ENCODE peak calls at places on chromosomes 16 and 17, in five cellular contexts. U, T, E, K and Q are unnamed samples.
A peak's percentile ranks its signal among the peaks of the same experiment; 100 is the strongest.

GRCh38 chr17:32445075-32445427 is 741 bp downstream of the PSMD11 start:
- DNase-seq in K (no peak), U (peak; percentile 6), T (no peak), E (no peak), Q (no peak)

GRCh38 chr17:42720996-42721583 is 23.8 kb downstream of the EZH1 start:
- DNase-seq in T (peak; percentile 5), K (peak; percentile 46), E (peak; percentile 1), U (no peak), Q (peak; percentile 84)

GRCh38 chr17:63171428-63172205 is 205.6 kb downstream of the TANC2 start:
- DNase-seq in T (no peak), K (no peak), E (no peak), U (no peak), Q (no peak)

GRCh38 chr16:24504467-24505345 is 34.7 kb upstream of the RBBP6 start:
- DNase-seq in K (peak; percentile 8), E (no peak), T (peak; percentile 31), U (peak; percentile 24), Q (peak; percentile 47)

GRCh38 chr16:21167929-21168602 is 9.6 kb downstream of the LDAF1 start:
- DNase-seq in K (no peak), U (no peak), T (no peak), E (no peak), Q (no peak)

GRCh38 chr16:24409045-24409444 is 130.3 kb upstream of the RBBP6 start:
- DNase-seq in K (no peak), T (no peak), U (no peak), E (no peak), Q (no peak)

GRCh38 chr16:11327277-11328171 is 17.7 kb upstream of the RMI2 start:
- DNase-seq in K (no peak), U (no peak), T (no peak), E (no peak), Q (no peak)

GRCh38 chr16:66681676-66682075 is 14.9 kb downstream of the CMTM4 start:
- DNase-seq in E (no peak), U (no peak), K (no peak), T (no peak), Q (no peak)

GRCh38 chr16:8961811-8962390 is 1.8 kb downstream of the USP7 start:
- DNase-seq in T (no peak), U (no peak), E (no peak), K (no peak), Q (no peak)

GRCh38 chr16:85296859-85297698 is 184.8 kb upstream of the CIBAR2 start:
- DNase-seq in T (peak; percentile 56), E (no peak), U (peak; percentile 46), K (no peak), Q (peak; percentile 40)

GRCh38 chr17:73342549-73343167 is 30.9 kb upstream of the CDC42EP4 start:
- DNase-seq in E (no peak), T (no peak), K (no peak), U (no peak), Q (no peak)

GRCh38 chr17:32528825-32529224 is 42.0 kb downstream of the CDK5R1 start:
- DNase-seq in T (no peak), E (no peak), K (no peak), U (no peak), Q (no peak)

GRCh38 chr16:5042574-5043171 is 8.9 kb upstream of the NAGPA start:
- DNase-seq in U (no peak), E (no peak), K (no peak), T (no peak), Q (no peak)

GRCh38 chr17:81994593-81995462 is 17.4 kb downstream of the ASPSCR1 start:
- DNase-seq in K (no peak), T (no peak), E (no peak), U (no peak), Q (no peak)

GRCh38 chr17:81429813-81430510 is 34.7 kb downstream of the BAHCC1 start:
- DNase-seq in K (peak; percentile 40), U (no peak), E (no peak), T (peak; percentile 50), Q (peak; percentile 58)

GRCh38 chr16:67265834-67266233 is 13.5 kb upstream of the PLEKHG4 start:
- DNase-seq in T (no peak), K (no peak), U (no peak), E (no peak), Q (no peak)

GRCh38 chr16:81461243-81461642 is 16.6 kb downstream of the CMIP start:
- DNase-seq in U (no peak), E (no peak), K (no peak), T (no peak), Q (no peak)

GRCh38 chr17:6426356-6427101 is 8.4 kb downstream of the AIPL1 start:
- DNase-seq in U (no peak), T (no peak), K (no peak), E (no peak), Q (no peak)

GRCh38 chr17:75289832-75290337 is 652 bp upstream of the SLC25A19 start:
- DNase-seq in E (no peak), U (peak; percentile 48), K (no peak), T (peak; percentile 43), Q (no peak)

GRCh38 chr17:19424934-19425868 is 14.2 kb downstream of the RNF112 start:
- DNase-seq in T (no peak), E (no peak), K (no peak), U (no peak), Q (no peak)

GRCh38 chr17:9537177-9537776 is 38.3 kb downstream of the STX8 start:
- DNase-seq in T (no peak), U (no peak), K (no peak), E (no peak), Q (no peak)